ENCODE peak calls at places on chromosomes 6 and 20, in five cellular contexts. One of them, this sample, is unnamed.

GRCh38 chr6:154071236-154071635 is 32.2 kb downstream of the OPRM1 start:
- DNase-seq in naive thymus-derived CD8-positive, alpha-beta T cell: no peak
- DNase-seq in H7: no peak
- DNase-seq in globus pallidus: no peak
- DNase-seq in activated CD4-positive, alpha-beta memory T cell treated with anti-CD3 and anti-CD28 coated beads, Interleukin-2, amount 10 ng/mL, durations not matched to agents 7 days and 5 days: no peak
- DNase-seq in this sample: no peak

GRCh38 chr20:57030611-57031600 is 235.5 kb downstream of the BMP7 start:
- DNase-seq in naive thymus-derived CD8-positive, alpha-beta T cell: no peak
- DNase-seq in H7: no peak
- DNase-seq in globus pallidus: no peak
- DNase-seq in activated CD4-positive, alpha-beta memory T cell treated with anti-CD3 and anti-CD28 coated beads, Interleukin-2, amount 10 ng/mL, durations not matched to agents 7 days and 5 days: no peak
- DNase-seq in this sample: peak; percentile 92

GRCh38 chr6:18165746-18166145 is 10.5 kb downstream of the KDM1B start:
- DNase-seq in naive thymus-derived CD8-positive, alpha-beta T cell: no peak
- DNase-seq in H7: no peak
- DNase-seq in globus pallidus: no peak
- DNase-seq in activated CD4-positive, alpha-beta memory T cell treated with anti-CD3 and anti-CD28 coated beads, Interleukin-2, amount 10 ng/mL, durations not matched to agents 7 days and 5 days: no peak
- DNase-seq in this sample: no peak

GRCh38 chr6:101931766-101932165 is 538.3 kb downstream of the GRIK2 start:
- DNase-seq in naive thymus-derived CD8-positive, alpha-beta T cell: no peak
- DNase-seq in H7: no peak
- DNase-seq in globus pallidus: no peak
- DNase-seq in activated CD4-positive, alpha-beta memory T cell treated with anti-CD3 and anti-CD28 coated beads, Interleukin-2, amount 10 ng/mL, durations not matched to agents 7 days and 5 days: no peak
- DNase-seq in this sample: no peak

GRCh38 chr20:34891166-34892062 is 15.0 kb downstream of the ACSS2 start:
- DNase-seq in naive thymus-derived CD8-positive, alpha-beta T cell: no peak
- DNase-seq in H7: no peak
- DNase-seq in globus pallidus: no peak
- DNase-seq in activated CD4-positive, alpha-beta memory T cell treated with anti-CD3 and anti-CD28 coated beads, Interleukin-2, amount 10 ng/mL, durations not matched to agents 7 days and 5 days: no peak
- DNase-seq in this sample: no peak

GRCh38 chr20:61925555-61926252 is 140.0 kb downstream of the TAF4 start:
- DNase-seq in naive thymus-derived CD8-positive, alpha-beta T cell: no peak
- DNase-seq in H7: peak; percentile 58
- DNase-seq in globus pallidus: no peak
- DNase-seq in activated CD4-positive, alpha-beta memory T cell treated with anti-CD3 and anti-CD28 coated beads, Interleukin-2, amount 10 ng/mL, durations not matched to agents 7 days and 5 days: no peak
- DNase-seq in this sample: no peak

GRCh38 chr6:89082439-89082838 is 1.9 kb downstream of the PNRC1 start:
- DNase-seq in naive thymus-derived CD8-positive, alpha-beta T cell: no peak
- DNase-seq in H7: no peak
- DNase-seq in globus pallidus: peak; percentile 20
- DNase-seq in activated CD4-positive, alpha-beta memory T cell treated with anti-CD3 and anti-CD28 coated beads, Interleukin-2, amount 10 ng/mL, durations not matched to agents 7 days and 5 days: no peak
- DNase-seq in this sample: peak; percentile 31

GRCh38 chr6:23073851-23074250 is 504.5 kb downstream of the HDGFL1 start:
- DNase-seq in naive thymus-derived CD8-positive, alpha-beta T cell: no peak
- DNase-seq in H7: no peak
- DNase-seq in globus pallidus: no peak
- DNase-seq in activated CD4-positive, alpha-beta memory T cell treated with anti-CD3 and anti-CD28 coated beads, Interleukin-2, amount 10 ng/mL, durations not matched to agents 7 days and 5 days: no peak
- DNase-seq in this sample: no peak

GRCh38 chr6:167826230-167827061 is at the start of gene AFDN:
- DNase-seq in naive thymus-derived CD8-positive, alpha-beta T cell: peak; percentile 53
- DNase-seq in H7: peak; percentile 92
- DNase-seq in globus pallidus: peak; percentile 72
- DNase-seq in activated CD4-positive, alpha-beta memory T cell treated with anti-CD3 and anti-CD28 coated beads, Interleukin-2, amount 10 ng/mL, durations not matched to agents 7 days and 5 days: peak; percentile 76
- DNase-seq in this sample: peak; percentile 47

GRCh38 chr6:112296122-112296521 is 41.8 kb upstream of the LAMA4 start:
- DNase-seq in naive thymus-derived CD8-positive, alpha-beta T cell: no peak
- DNase-seq in H7: peak; percentile 33
- DNase-seq in globus pallidus: peak; percentile 20
- DNase-seq in activated CD4-positive, alpha-beta memory T cell treated with anti-CD3 and anti-CD28 coated beads, Interleukin-2, amount 10 ng/mL, durations not matched to agents 7 days and 5 days: no peak
- DNase-seq in this sample: peak; percentile 80

GRCh38 chr6:38713812-38714211 is 1.3 kb upstream of the DNAH8 start:
- DNase-seq in naive thymus-derived CD8-positive, alpha-beta T cell: peak; percentile 35
- DNase-seq in H7: no peak
- DNase-seq in globus pallidus: no peak
- DNase-seq in activated CD4-positive, alpha-beta memory T cell treated with anti-CD3 and anti-CD28 coated beads, Interleukin-2, amount 10 ng/mL, durations not matched to agents 7 days and 5 days: peak; percentile 88
- DNase-seq in this sample: no peak

GRCh38 chr6:32551410-32551809 is 21.3 kb upstream of the HLA-DRB5 start:
- DNase-seq in naive thymus-derived CD8-positive, alpha-beta T cell: no peak
- DNase-seq in H7: no peak
- DNase-seq in globus pallidus: no peak
- DNase-seq in activated CD4-positive, alpha-beta memory T cell treated with anti-CD3 and anti-CD28 coated beads, Interleukin-2, amount 10 ng/mL, durations not matched to agents 7 days and 5 days: no peak
- DNase-seq in this sample: no peak

GRCh38 chr20:49704932-49705336 is 8.7 kb downstream of the B4GALT5 start:
- DNase-seq in naive thymus-derived CD8-positive, alpha-beta T cell: no peak
- DNase-seq in H7: no peak
- DNase-seq in globus pallidus: no peak
- DNase-seq in activated CD4-positive, alpha-beta memory T cell treated with anti-CD3 and anti-CD28 coated beads, Interleukin-2, amount 10 ng/mL, durations not matched to agents 7 days and 5 days: no peak
- DNase-seq in this sample: no peak

GRCh38 chr6:26089272-26089671 is 2.0 kb downstream of the HFE start:
- DNase-seq in naive thymus-derived CD8-positive, alpha-beta T cell: no peak
- DNase-seq in H7: no peak
- DNase-seq in globus pallidus: no peak
- DNase-seq in activated CD4-positive, alpha-beta memory T cell treated with anti-CD3 and anti-CD28 coated beads, Interleukin-2, amount 10 ng/mL, durations not matched to agents 7 days and 5 days: no peak
- DNase-seq in this sample: no peak

GRCh38 chr6:13431861-13432465 is 55.4 kb downstream of the GFOD1 start:
- DNase-seq in naive thymus-derived CD8-positive, alpha-beta T cell: no peak
- DNase-seq in H7: peak; percentile 39
- DNase-seq in globus pallidus: no peak
- DNase-seq in activated CD4-positive, alpha-beta memory T cell treated with anti-CD3 and anti-CD28 coated beads, Interleukin-2, amount 10 ng/mL, durations not matched to agents 7 days and 5 days: peak; percentile 47
- DNase-seq in this sample: no peak

GRCh38 chr6:168964138-168964892 is 289.3 kb downstream of the THBS2 start:
- DNase-seq in naive thymus-derived CD8-positive, alpha-beta T cell: no peak
- DNase-seq in H7: no peak
- DNase-seq in globus pallidus: no peak
- DNase-seq in activated CD4-positive, alpha-beta memory T cell treated with anti-CD3 and anti-CD28 coated beads, Interleukin-2, amount 10 ng/mL, durations not matched to agents 7 days and 5 days: no peak
- DNase-seq in this sample: no peak

GRCh38 chr20:41969656-41970055 is 351.5 kb upstream of the CHD6 start:
- DNase-seq in naive thymus-derived CD8-positive, alpha-beta T cell: no peak
- DNase-seq in H7: no peak
- DNase-seq in globus pallidus: no peak
- DNase-seq in activated CD4-positive, alpha-beta memory T cell treated with anti-CD3 and anti-CD28 coated beads, Interleukin-2, amount 10 ng/mL, durations not matched to agents 7 days and 5 days: no peak
- DNase-seq in this sample: no peak

GRCh38 chr6:123000244-123000770 is 4.3 kb downstream of the CLVS2 start:
- DNase-seq in naive thymus-derived CD8-positive, alpha-beta T cell: no peak
- DNase-seq in H7: no peak
- DNase-seq in globus pallidus: no peak
- DNase-seq in activated CD4-positive, alpha-beta memory T cell treated with anti-CD3 and anti-CD28 coated beads, Interleukin-2, amount 10 ng/mL, durations not matched to agents 7 days and 5 days: no peak
- DNase-seq in this sample: no peak

GRCh38 chr6:34742094-34742493 is 15.2 kb upstream of the SNRPC start:
- DNase-seq in naive thymus-derived CD8-positive, alpha-beta T cell: no peak
- DNase-seq in H7: no peak
- DNase-seq in globus pallidus: no peak
- DNase-seq in activated CD4-positive, alpha-beta memory T cell treated with anti-CD3 and anti-CD28 coated beads, Interleukin-2, amount 10 ng/mL, durations not matched to agents 7 days and 5 days: no peak
- DNase-seq in this sample: no peak

GRCh38 chr6:167782698-167783517 is 43.8 kb upstream of the AFDN start:
- DNase-seq in naive thymus-derived CD8-positive, alpha-beta T cell: no peak
- DNase-seq in H7: no peak
- DNase-seq in globus pallidus: no peak
- DNase-seq in activated CD4-positive, alpha-beta memory T cell treated with anti-CD3 and anti-CD28 coated beads, Interleukin-2, amount 10 ng/mL, durations not matched to agents 7 days and 5 days: no peak
- DNase-seq in this sample: no peak

GRCh38 chr6:3226422-3227362 is 761 bp downstream of the TUBB2B start:
- DNase-seq in naive thymus-derived CD8-positive, alpha-beta T cell: no peak
- DNase-seq in H7: peak; percentile 84
- DNase-seq in globus pallidus: peak; percentile 66
- DNase-seq in activated CD4-positive, alpha-beta memory T cell treated with anti-CD3 and anti-CD28 coated beads, Interleukin-2, amount 10 ng/mL, durations not matched to agents 7 days and 5 days: no peak
- DNase-seq in this sample: peak; percentile 43

GRCh38 chr20:59006864-59007757 is at the start of gene CTSZ:
- DNase-seq in naive thymus-derived CD8-positive, alpha-beta T cell: peak; percentile 30
- DNase-seq in H7: peak; percentile 98
- DNase-seq in globus pallidus: peak; percentile 26
- DNase-seq in activated CD4-positive, alpha-beta memory T cell treated with anti-CD3 and anti-CD28 coated beads, Interleukin-2, amount 10 ng/mL, durations not matched to agents 7 days and 5 days: peak; percentile 61
- DNase-seq in this sample: no peak

This sample was measured in SJCRH30.